ENCODE peak calls at places on chromosomes 3 and 15, in four cellular contexts. One of them, this sample, is unnamed.

GRCh38 chr3:146637871-146638270 is 32.7 kb upstream of the PLSCR5 start:
- DNase-seq in hippocampal formation: no peak
- DNase-seq in brain microvascular endothelial cell: no peak
- DNase-seq in left ventricle myocardium inferior: no peak
- DNase-seq in this sample: no peak

GRCh38 chr3:176789281-176789705 is 408.0 kb downstream of the TBL1XR1 start:
- DNase-seq in hippocampal formation: no peak
- DNase-seq in left ventricle myocardium inferior: no peak
- DNase-seq in brain microvascular endothelial cell: no peak
- DNase-seq in this sample: no peak

GRCh38 chr3:194132465-194133358 is 3.2 kb upstream of the HES1 start:
- DNase-seq in brain microvascular endothelial cell: no peak
- DNase-seq in hippocampal formation: no peak
- DNase-seq in left ventricle myocardium inferior: no peak
- DNase-seq in this sample: no peak

GRCh38 chr3:169104541-169104940 is 559.0 kb downstream of the MECOM start:
- DNase-seq in left ventricle myocardium inferior: no peak
- DNase-seq in hippocampal formation: no peak
- DNase-seq in brain microvascular endothelial cell: peak
- DNase-seq in this sample: no peak

GRCh38 chr3:47047673-47048072 is 68.2 kb downstream of the NBEAL2 start:
- DNase-seq in brain microvascular endothelial cell: no peak
- DNase-seq in hippocampal formation: no peak
- DNase-seq in left ventricle myocardium inferior: no peak
- DNase-seq in this sample: no peak

GRCh38 chr3:107959767-107960166 is 131.1 kb downstream of the CD47 start:
- DNase-seq in left ventricle myocardium inferior: no peak
- DNase-seq in hippocampal formation: no peak
- DNase-seq in brain microvascular endothelial cell: no peak
- DNase-seq in this sample: no peak

GRCh38 chr15:48624700-48625099 is 20.8 kb downstream of the FBN1 start:
- DNase-seq in left ventricle myocardium inferior: no peak
- DNase-seq in brain microvascular endothelial cell: no peak
- DNase-seq in hippocampal formation: no peak
- DNase-seq in this sample: no peak

GRCh38 chr3:51396401-51396800 is 5.3 kb downstream of the RBM15B start:
- DNase-seq in left ventricle myocardium inferior: no peak
- DNase-seq in brain microvascular endothelial cell: no peak
- DNase-seq in hippocampal formation: no peak
- DNase-seq in this sample: no peak

GRCh38 chr3:168889666-168890065 is 773.8 kb downstream of the MECOM start:
- DNase-seq in left ventricle myocardium inferior: no peak
- DNase-seq in brain microvascular endothelial cell: no peak
- DNase-seq in hippocampal formation: no peak
- DNase-seq in this sample: no peak

GRCh38 chr3:168812234-168812633 is 716.5 kb upstream of the GOLIM4 start:
- DNase-seq in left ventricle myocardium inferior: no peak
- DNase-seq in brain microvascular endothelial cell: no peak
- DNase-seq in hippocampal formation: no peak
- DNase-seq in this sample: no peak

GRCh38 chr15:68157074-68157473 is 48.1 kb downstream of the CALML4 start:
- DNase-seq in brain microvascular endothelial cell: no peak
- DNase-seq in hippocampal formation: no peak
- DNase-seq in left ventricle myocardium inferior: no peak
- DNase-seq in this sample: no peak

GRCh38 chr3:130821821-130822220 is 72.1 kb upstream of the ATP2C1 start:
- DNase-seq in left ventricle myocardium inferior: no peak
- DNase-seq in brain microvascular endothelial cell: no peak
- DNase-seq in hippocampal formation: no peak
- DNase-seq in this sample: no peak

GRCh38 chr3:141243295-141243707 is 11.7 kb downstream of the PXYLP1 start:
- DNase-seq in hippocampal formation: no peak
- DNase-seq in left ventricle myocardium inferior: no peak
- DNase-seq in brain microvascular endothelial cell: peak
- DNase-seq in this sample: no peak

GRCh38 chr3:107663266-107663665 is 140.5 kb downstream of the BBX start:
- DNase-seq in brain microvascular endothelial cell: no peak
- DNase-seq in left ventricle myocardium inferior: no peak
- DNase-seq in hippocampal formation: no peak
- DNase-seq in this sample: no peak

GRCh38 chr3:178419078-178419477 is 117.2 kb upstream of the KCNMB2 start:
- DNase-seq in brain microvascular endothelial cell: peak
- DNase-seq in left ventricle myocardium inferior: no peak
- DNase-seq in hippocampal formation: no peak
- DNase-seq in this sample: no peak

GRCh38 chr15:70703483-70703882 is 59.9 kb downstream of the UACA start:
- DNase-seq in brain microvascular endothelial cell: peak
- DNase-seq in left ventricle myocardium inferior: no peak
- DNase-seq in hippocampal formation: no peak
- DNase-seq in this sample: peak

GRCh38 chr15:77393471-77393840 is 26.4 kb downstream of the PEAK1 start:
- DNase-seq in left ventricle myocardium inferior: no peak
- DNase-seq in brain microvascular endothelial cell: no peak
- DNase-seq in hippocampal formation: no peak
- DNase-seq in this sample: no peak

GRCh38 chr3:10449436-10449835 is 56.0 kb downstream of the ATP2B2 start:
- DNase-seq in brain microvascular endothelial cell: no peak
- DNase-seq in left ventricle myocardium inferior: no peak
- DNase-seq in hippocampal formation: no peak
- DNase-seq in this sample: no peak

GRCh38 chr15:90035095-90035834 is 34.1 kb downstream of the ZNF710 start:
- DNase-seq in brain microvascular endothelial cell: peak
- DNase-seq in hippocampal formation: no peak
- DNase-seq in left ventricle myocardium inferior: peak
- DNase-seq in this sample: peak

GRCh38 chr3:176814252-176814651 is 383.0 kb downstream of the TBL1XR1 start:
- DNase-seq in hippocampal formation: peak
- DNase-seq in brain microvascular endothelial cell: peak
- DNase-seq in left ventricle myocardium inferior: peak
- DNase-seq in this sample: peak

GRCh38 chr3:79018671-79019136 is 749.1 kb downstream of the ROBO1 start:
- DNase-seq in hippocampal formation: peak
- DNase-seq in left ventricle myocardium inferior: peak
- DNase-seq in brain microvascular endothelial cell: peak
- DNase-seq in this sample: peak

GRCh38 chr15:60370804-60371700 is 26.7 kb downstream of the ANXA2 start:
- DNase-seq in hippocampal formation: no peak
- DNase-seq in brain microvascular endothelial cell: peak
- DNase-seq in left ventricle myocardium inferior: peak
- DNase-seq in this sample: peak

GRCh38 chr3:174342941-174343431 is 516.1 kb upstream of the NAALADL2 start:
- DNase-seq in left ventricle myocardium inferior: no peak
- DNase-seq in hippocampal formation: no peak
- DNase-seq in brain microvascular endothelial cell: peak
- DNase-seq in this sample: no peak